ENCODE peak calls at places on chromosomes 3 and 15, in ten cellular contexts. M, D, V, S, L, N, R, W, C and O are unnamed samples.

GRCh38 chr3:179558742-179559364 is 3.9 kb upstream of the ACTL6A start:
- DNase-seq in M (peak; percentile 48), D (peak; percentile 49), V (peak; percentile 57), S (peak; percentile 50), L (peak; percentile 50), N (peak; percentile 91), R (no peak), W (peak; percentile 90), C (peak; percentile 81), O (peak; percentile 68)

GRCh38 chr15:62124176-62124952 is 40.7 kb downstream of the C2CD4B start:
- DNase-seq in M (peak; percentile 77), D (no peak), V (no peak), S (no peak), L (no peak), N (peak; percentile 93), R (no peak), W (no peak), C (no peak), O (no peak)

GRCh38 chr15:88788036-88788435 is 15.2 kb upstream of the ACAN start:
- DNase-seq in M (no peak), D (no peak), V (no peak), S (no peak), L (no peak), N (no peak), R (no peak), W (no peak), C (no peak), O (no peak)

GRCh38 chr3:49023775-49024174 is 1.9 kb downstream of the NDUFAF3 start:
- DNase-seq in M (no peak), D (no peak), V (no peak), S (no peak), L (no peak), N (no peak), R (no peak), W (no peak), C (no peak), O (no peak)

GRCh38 chr3:12553921-12554391 is 2.9 kb upstream of the MKRN2 start:
- DNase-seq in M (no peak), D (no peak), V (no peak), S (no peak), L (peak; percentile 29), N (peak; percentile 29), R (peak; percentile 54), W (peak; percentile 46), C (peak; percentile 80), O (no peak)

GRCh38 chr3:173745952-173746682 is 348.6 kb downstream of the NLGN1 start:
- DNase-seq in M (no peak), D (no peak), V (no peak), S (no peak), L (no peak), N (peak; percentile 50), R (no peak), W (no peak), C (no peak), O (no peak)

GRCh38 chr3:114154321-114154821 is 24.5 kb downstream of the DRD3 start:
- DNase-seq in M (no peak), D (no peak), V (no peak), S (no peak), L (no peak), N (no peak), R (no peak), W (no peak), C (no peak), O (no peak)

GRCh38 chr3:54772707-54773106 is 155.2 kb downstream of the LRTM1 start:
- DNase-seq in M (no peak), D (no peak), V (no peak), S (no peak), L (no peak), N (no peak), R (no peak), W (no peak), C (no peak), O (no peak)

GRCh38 chr3:172713316-172713715 is 2.4 kb upstream of the NCEH1 start:
- DNase-seq in M (no peak), D (no peak), V (no peak), S (peak; percentile 28), L (no peak), N (no peak), R (no peak), W (peak; percentile 71), C (no peak), O (no peak)

GRCh38 chr3:172710709-172711456 is at the start of gene NCEH1:
- DNase-seq in M (peak; percentile 87), D (peak; percentile 87), V (peak; percentile 98), S (peak; percentile 84), L (peak; percentile 93), N (peak; percentile 97), R (peak; percentile 86), W (peak; percentile 93), C (peak; percentile 96), O (peak; percentile 95)

GRCh38 chr3:172708905-172709775 is 1.7 kb downstream of the NCEH1 start:
- DNase-seq in M (no peak), D (no peak), V (no peak), S (no peak), L (peak; percentile 23), N (peak; percentile 40), R (no peak), W (no peak), C (no peak), O (no peak)

GRCh38 chr3:172709776-172710708 is 825 bp downstream of the NCEH1 start:
- DNase-seq in M (no peak), D (peak; percentile 39), V (no peak), S (peak; percentile 47), L (peak; percentile 41), N (peak; percentile 40), R (peak; percentile 7), W (peak; percentile 72), C (peak; percentile 77), O (no peak)

DNA sequence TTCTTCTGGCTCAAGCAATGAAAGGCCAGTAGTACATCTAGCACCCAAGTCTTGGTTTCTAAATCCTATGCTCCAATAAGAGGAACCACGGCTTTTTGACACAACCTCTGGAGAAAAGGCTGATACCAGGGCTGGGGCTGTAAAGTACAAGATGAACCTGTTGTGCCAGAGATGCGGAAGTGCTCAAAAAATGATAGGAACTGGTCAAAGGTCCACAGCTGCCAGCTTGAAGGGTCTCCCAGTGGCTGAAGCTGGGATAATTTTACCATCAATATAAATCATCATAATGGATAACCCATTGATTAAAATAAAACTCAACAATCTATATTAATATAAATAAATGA is 562 bp upstream of the NCEH1 start:
- DNase-seq in M (no peak), D (no peak), V (no peak), S (no peak), L (peak; percentile 37), N (no peak), R (no peak), W (no peak), C (no peak), O (peak; percentile 70)
- H3K4me3 ChIP-seq in M (peak overlapping the region; percentile 92), D (peak overlapping the region; percentile 74), V (peak overlapping the region; percentile 62), S (peak overlapping the region; percentile 75), L (peak overlapping the region; percentile 67), N (peak overlapping the region; percentile 80), R (peak overlapping the region; percentile 91), W (peak overlapping the region; percentile 86), C (peak overlapping the region; percentile 76), O (peak overlapping the region; percentile 92)

GRCh38 chr15:73685561-73685960 is 1.4 kb downstream of the CD276 start:
- DNase-seq in M (no peak), D (no peak), V (no peak), S (no peak), L (no peak), N (peak; percentile 25), R (no peak), W (no peak), C (no peak), O (no peak)

GRCh38 chr15:73683624-73684536 is at the start of gene CD276:
- DNase-seq in M (no peak), D (peak; percentile 42), V (peak; percentile 45), S (peak; percentile 75), L (peak; percentile 73), N (peak; percentile 65), R (no peak), W (peak; percentile 97), C (peak; percentile 82), O (peak; percentile 57)

GRCh38 chr15:73686781-73687256 is 2.6 kb downstream of the CD276 start:
- DNase-seq in M (no peak), D (no peak), V (no peak), S (no peak), L (no peak), N (peak; percentile 93), R (no peak), W (peak; percentile 97), C (peak; percentile 43), O (peak; percentile 17)

GRCh38 chr15:73688455-73688854 is 4.3 kb downstream of the CD276 start:
- DNase-seq in M (no peak), D (no peak), V (no peak), S (no peak), L (no peak), N (no peak), R (no peak), W (peak; percentile 71), C (peak; percentile 28), O (no peak)

GRCh38 chr15:73685981-73686380 is 1.8 kb downstream of the CD276 start:
- DNase-seq in M (no peak), D (no peak), V (no peak), S (no peak), L (no peak), N (no peak), R (no peak), W (no peak), C (no peak), O (no peak)
- H3K4me3 ChIP-seq in M (no peak overlapping the region), D (peak overlapping the region; percentile 83), V (peak overlapping the region; percentile 84), S (peak overlapping the region; percentile 6), L (no peak overlapping the region), N (peak overlapping the region; percentile 76), R (no peak overlapping the region), W (peak overlapping the region; percentile 89), C (no peak overlapping the region), O (no peak overlapping the region)

DNA sequence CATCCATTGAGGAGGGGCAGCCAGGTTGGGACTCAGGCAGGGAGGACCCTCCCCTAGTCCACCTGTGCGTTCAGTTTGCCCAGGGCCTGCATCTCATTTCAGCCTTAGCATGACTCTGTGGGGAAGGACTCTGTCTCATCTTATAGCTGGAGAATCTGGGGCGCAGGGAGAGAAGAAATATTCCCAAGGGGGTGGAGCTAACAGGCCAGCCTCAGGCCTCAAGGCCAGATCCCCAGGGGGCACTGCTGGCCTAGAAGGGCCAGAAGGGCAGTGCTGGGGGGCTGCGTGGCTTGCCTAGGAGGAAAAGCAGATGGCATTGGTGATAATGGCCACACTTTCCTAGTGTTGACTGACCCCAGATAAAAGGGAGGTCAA is 10.9 kb downstream of the AMOTL2 start:
- DNase-seq in M (no peak), D (no peak), V (no peak), S (no peak), L (no peak), N (no peak), R (no peak), W (peak; percentile 83), C (peak; percentile 76), O (no peak)
- H3K4me3 ChIP-seq in M (peak overlapping the region; percentile 49), D (peak overlapping the region; percentile 36), V (peak overlapping the region; percentile 21), S (peak overlapping the region; percentile 27), L (peak overlapping the region; percentile 24), N (no peak overlapping the region), R (no peak overlapping the region), W (no peak overlapping the region), C (no peak overlapping the region), O (peak overlapping the region; percentile 31)

DNA sequence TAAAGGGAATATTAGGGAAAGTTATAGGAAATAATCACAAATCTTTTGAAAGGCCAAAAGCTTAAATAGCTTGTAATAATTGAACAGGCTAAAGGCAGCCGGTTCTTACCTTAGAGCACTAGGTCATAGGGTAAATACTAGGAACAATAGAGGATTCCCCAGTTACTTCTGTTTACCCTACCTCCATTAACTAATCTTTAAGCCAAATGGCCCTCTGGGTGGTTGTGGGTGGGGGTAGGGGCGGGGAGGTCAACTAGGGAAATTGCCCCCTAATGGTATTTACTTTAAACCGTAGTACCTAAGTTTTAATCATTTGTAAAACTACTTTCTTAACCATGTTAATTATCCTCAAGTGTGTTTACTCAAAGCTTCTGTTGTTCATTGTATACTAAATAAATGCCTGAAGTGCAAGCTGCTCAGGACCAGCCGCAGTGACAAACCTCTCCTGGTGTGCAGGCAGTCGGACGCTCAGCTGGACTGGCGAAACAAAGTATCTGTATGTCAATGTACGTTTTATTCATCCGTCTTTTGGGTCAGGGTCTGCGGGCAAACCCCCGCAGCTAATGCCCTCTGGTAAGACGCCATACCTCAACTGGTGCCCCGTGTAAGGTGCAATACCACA is 18.9 kb downstream of the MAGEL2 start:
- DNase-seq in M (no peak), D (no peak), V (no peak), S (no peak), L (no peak), N (no peak), R (no peak), W (no peak), C (no peak), O (no peak)
- H3K4me3 ChIP-seq in M (no peak overlapping the region), D (no peak overlapping the region), V (no peak overlapping the region), S (no peak overlapping the region), L (no peak overlapping the region), N (no peak overlapping the region), R (no peak overlapping the region), W (no peak overlapping the region), C (no peak overlapping the region), O (no peak overlapping the region)